ENCODE peak calls at places on chromosomes 16 and 17, in seven cellular contexts. F, Y, H, X, V, S and P are unnamed samples.

GRCh38 chr17:50180066-50180465 is 14.3 kb downstream of the SGCA start:
- DNase-seq in Y (no peak), F (no peak), X (no peak), V (no peak), S (no peak), H (no peak), P (no peak)

GRCh38 chr16:84735846-84736586 is 36.2 kb downstream of the USP10 start:
- DNase-seq in X (no peak), F (no peak), V (no peak), S (peak), H (no peak), Y (no peak), P (no peak)

GRCh38 chr16:30721167-30721566 is 22.2 kb downstream of the SRCAP start:
- DNase-seq in X (no peak), V (no peak), F (no peak), H (no peak), Y (no peak), S (no peak), P (no peak)

GRCh38 chr17:44501866-44502265 is 1.3 kb downstream of the GPATCH8 start:
- DNase-seq in S (no peak), Y (no peak), X (no peak), V (no peak), H (no peak), F (no peak), P (no peak)

GRCh38 chr17:28331891-28332420 is 3.3 kb downstream of the IFT20 start:
- DNase-seq in H (no peak), S (no peak), Y (no peak), F (no peak), X (no peak), V (no peak), P (peak)

GRCh38 chr17:35254107-35254802 is 11.4 kb downstream of the SLFN5 start:
- DNase-seq in H (peak), Y (peak), V (no peak), F (no peak), X (peak), S (no peak), P (no peak)

GRCh38 chr17:37124074-37124824 is 175.5 kb downstream of the AATF start:
- DNase-seq in F (no peak), V (no peak), X (peak), S (no peak), Y (no peak), H (no peak), P (no peak)

GRCh38 chr17:58447039-58447975 is 30.0 kb upstream of the RNF43 start:
- DNase-seq in H (peak), S (peak), V (peak), F (peak), X (peak), Y (peak), P (peak)

GRCh38 chr17:43018932-43019331 is 3.3 kb downstream of the VAT1 start:
- DNase-seq in Y (no peak), X (peak), V (no peak), S (no peak), H (no peak), F (no peak), P (no peak)

GRCh38 chr17:77332981-77333685 is 192.4 kb downstream of the SEC14L1 start:
- DNase-seq in F (no peak), S (no peak), V (no peak), H (no peak), X (no peak), Y (peak), P (no peak)

GRCh38 chr16:50209548-50210265 is 56.6 kb downstream of the TENT4B start:
- DNase-seq in V (no peak), H (no peak), F (no peak), S (no peak), X (peak), Y (no peak), P (peak)

GRCh38 chr16:46658925-46659324 is 30.1 kb downstream of the VPS35 start:
- DNase-seq in H (no peak), V (no peak), Y (no peak), F (no peak), S (no peak), X (peak), P (no peak)

GRCh38 chr16:1877804-1878203 is 5.8 kb upstream of the MEIOB start:
- DNase-seq in S (no peak), F (no peak), Y (no peak), X (no peak), H (no peak), V (no peak), P (no peak)

GRCh38 chr16:59729613-59730012 is 995.5 kb upstream of the GOT2 start:
- DNase-seq in X (no peak), S (no peak), V (no peak), H (no peak), F (no peak), Y (no peak), P (no peak)